ENCODE peak calls at places on chromosomes 4 and X, in ten cellular contexts. X is stimulated activated CD8-positive, alpha-beta memory T cell treated with anti-CD3 and anti-CD28 coated beads, Interleukin-4, amount 100 ng/mL, for 4 hours; Q is activated CD4-positive, alpha-beta T cell treated with anti-CD3 and anti-CD28 coated beads, Interleukin-2, amount 10 ng/mL, durations not matched to agents 7 days and 5 days; Z is RPMI8226; P is activated CD8-positive, alpha-beta T cell treated with anti-CD3 and anti-CD28 coated beads, Interleukin-2, amount 10 ng/mL, durations not matched to agents 7 days and 5 days; G is stimulated activated CD4-positive, alpha-beta T cell treated with anti-CD3 and anti-CD28 coated beads, TNF-alpha, amount 100 ng/mL, for 1 hour; E is effector CD4-positive, alpha-beta T cell; B is activated CD8-positive, alpha-beta memory T cell treated with anti-CD3 and anti-CD28 coated beads for 48 hours; I is anterior cingulate cortex; M is EL. C is an unnamed sample.
A peak's percentile ranks its signal among the peaks of the same experiment; 100 is the strongest.

GRCh38 chr4:105895609-105896460 is 564 bp downstream of the NPNT start:
- DNase-seq in X (no peak), Q (no peak), Z (peak; percentile 2), P (no peak), G (no peak), E (no peak), B (peak; percentile 7), I (no peak), M (no peak), C (no peak)

GRCh38 chr4:36091997-36092396 is 152.3 kb downstream of the ARAP2 start:
- DNase-seq in X (no peak), Q (no peak), Z (no peak), P (no peak), G (no peak), E (no peak), B (no peak), I (no peak), M (no peak), C (no peak)

GRCh38 chrX:8971116-8971515 is 62.8 kb downstream of the FAM9B start:
- DNase-seq in X (no peak), Q (peak; percentile 8), Z (peak; percentile 40), P (no peak), G (no peak), E (no peak), B (no peak), I (no peak), M (peak; percentile 53), C (no peak)

GRCh38 chr4:120266602-120267001 is 200.0 kb upstream of the MAD2L1 start:
- DNase-seq in X (no peak), Q (no peak), Z (no peak), P (no peak), G (no peak), E (no peak), B (no peak), I (no peak), M (no peak), C (no peak)

GRCh38 chr4:25862411-25863346 is at the start of gene SEL1L3:
- DNase-seq in X (peak; percentile 28), Q (peak; percentile 45), Z (peak; percentile 36), P (peak; percentile 53), G (peak; percentile 17), E (peak; percentile 41), B (peak; percentile 31), I (no peak), M (no peak), C (no peak)

GRCh38 chr4:42641155-42641554 is 15.8 kb downstream of the ATP8A1 start:
- DNase-seq in X (no peak), Q (no peak), Z (no peak), P (no peak), G (no peak), E (no peak), B (no peak), I (no peak), M (no peak), C (no peak)

GRCh38 chrX:18793601-18794089 is 86.2 kb downstream of the PPEF1 start:
- DNase-seq in X (no peak), Q (no peak), Z (no peak), P (no peak), G (no peak), E (no peak), B (no peak), I (no peak), M (no peak), C (no peak)

GRCh38 chrX:145178268-145178667 is 69.0 kb upstream of the SPANXN1 start:
- DNase-seq in X (no peak), Q (no peak), Z (no peak), P (no peak), G (no peak), E (no peak), B (no peak), I (no peak), M (no peak), C (no peak)

GRCh38 chr4:26342328-26343040 is 21.7 kb downstream of the RBPJ start:
- DNase-seq in X (no peak), Q (no peak), Z (no peak), P (no peak), G (no peak), E (no peak), B (no peak), I (no peak), M (peak; percentile 87), C (no peak)

GRCh38 chr4:188867796-188868195 is 728.6 kb downstream of the TRIML1 start:
- DNase-seq in X (no peak), Q (no peak), Z (no peak), P (no peak), G (no peak), E (no peak), B (no peak), I (no peak), M (no peak), C (no peak)